ENCODE peak calls at places on chromosomes 3 and 15, in six cellular contexts. C is posterior cingulate gyrus; N is brain microvascular endothelial cell; S is SHP77 treated with DMSO at 0.1 percent for 48 hours; E is aorta; R is stimulated activated CD4-positive, alpha-beta T cell treated with anti-CD3 and anti-CD28 coated beads, Interleukin-1b, Interleukin-23, amount 100 ng/mL, for 48 hours. T is an unnamed sample.

GRCh38 chr3:69250014-69250413 is 127.6 kb upstream of the LMOD3 start:
- DNase-seq in C (no peak), N (no peak), S (no peak), E (no peak), R (peak), T (no peak)

GRCh38 chr3:123739754-123740153 is 144.4 kb downstream of the MYLK start:
- DNase-seq in C (no peak), N (peak), S (no peak), E (no peak), R (no peak), T (no peak)

GRCh38 chr3:72628065-72628464 is 220.2 kb downstream of the SHQ1 start:
- DNase-seq in C (no peak), N (no peak), S (no peak), E (no peak), R (no peak), T (no peak)

GRCh38 chr15:96409231-96410138 is 79.0 kb downstream of the NR2F2 start:
- DNase-seq in C (no peak), N (peak), S (no peak), E (no peak), R (no peak), T (no peak)

GRCh38 chr15:93018574-93018973 is 70.4 kb downstream of the RGMA start:
- DNase-seq in C (no peak), N (no peak), S (no peak), E (no peak), R (no peak), T (peak)

GRCh38 chr15:57769266-57769665 is 62.8 kb downstream of the POLR2M start:
- DNase-seq in C (no peak), N (peak), S (no peak), E (peak), R (no peak), T (peak)

GRCh38 chr3:113002676-113003075 is 11.9 kb downstream of the GTPBP8 start:
- DNase-seq in C (no peak), N (no peak), S (no peak), E (no peak), R (peak), T (no peak)

GRCh38 chr3:17631617-17632016 is 110.8 kb downstream of the TBC1D5 start:
- DNase-seq in C (no peak), N (no peak), S (no peak), E (no peak), R (no peak), T (no peak)

GRCh38 chr15:40680151-40680550 is 14.8 kb upstream of the RAD51 start:
- DNase-seq in C (no peak), N (no peak), S (no peak), E (no peak), R (no peak), T (no peak)

GRCh38 chr15:40282870-40283614 is at the start of gene ANKRD63:
- DNase-seq in C (no peak), N (no peak), S (no peak), E (peak), R (no peak), T (no peak)

GRCh38 chr15:80822666-80823065 is 43.5 kb downstream of the CEMIP start:
- DNase-seq in C (no peak), N (no peak), S (no peak), E (no peak), R (no peak), T (no peak)

GRCh38 chr3:37847689-37848088 is 14.0 kb upstream of the CTDSPL start:
- DNase-seq in C (no peak), N (no peak), S (no peak), E (no peak), R (no peak), T (no peak)

GRCh38 chr15:77419050-77419835 is 661 bp downstream of the PEAK1 start:
- DNase-seq in C (peak), N (peak), S (no peak), E (peak), R (peak), T (peak)

GRCh38 chr3:16884084-16884747 is 539 bp upstream of the PLCL2 start:
- DNase-seq in C (peak), N (no peak), S (no peak), E (peak), R (peak), T (peak)

GRCh38 chr3:143951351-143951971 is 20.2 kb upstream of the DIPK2A start:
- DNase-seq in C (no peak), N (peak), S (no peak), E (no peak), R (peak), T (no peak)

GRCh38 chr3:154275308-154275707 is 49.0 kb downstream of the DHX36 start:
- DNase-seq in C (no peak), N (no peak), S (no peak), E (no peak), R (no peak), T (no peak)

GRCh38 chr15:89504166-89504565 is 7.8 kb upstream of the RHCG start:
- DNase-seq in C (no peak), N (no peak), S (no peak), E (no peak), R (no peak), T (no peak)

GRCh38 chr15:71083349-71083748 is 31.9 kb upstream of the THSD4 start:
- DNase-seq in C (no peak), N (peak), S (no peak), E (peak), R (no peak), T (no peak)

GRCh38 chr15:44181410-44181809 is 13.7 kb downstream of the FRMD5 start:
- DNase-seq in C (no peak), N (no peak), S (no peak), E (no peak), R (no peak), T (no peak)

GRCh38 chr15:57509121-57509520 is 82.6 kb upstream of the MYZAP start:
- DNase-seq in C (no peak), N (no peak), S (peak), E (no peak), R (no peak), T (no peak)

GRCh38 chr3:156626104-156626503 is 48.3 kb upstream of the TIPARP start:
- DNase-seq in C (no peak), N (no peak), S (peak), E (no peak), R (no peak), T (no peak)

GRCh38 chr15:68558318-68559305 is 20.2 kb upstream of the CORO2B start:
- DNase-seq in C (no peak), N (no peak), S (no peak), E (no peak), R (no peak), T (no peak)

GRCh38 chr3:105518806-105519418 is 152.2 kb downstream of the ALCAM start:
- DNase-seq in C (no peak), N (peak), S (peak), E (no peak), R (peak), T (no peak)

GRCh38 chr3:79038057-79038456 is 729.7 kb downstream of the ROBO1 start:
- DNase-seq in C (no peak), N (no peak), S (no peak), E (no peak), R (no peak), T (no peak)

GRCh38 chr15:67784057-67784781 is 41.1 kb upstream of the SKOR1 start:
- DNase-seq in C (no peak), N (no peak), S (no peak), E (no peak), R (no peak), T (no peak)

GRCh38 chr3:42651248-42652091 is 2.0 kb upstream of the ZBTB47 start:
- DNase-seq in C (no peak), N (peak), S (no peak), E (peak), R (no peak), T (peak)